ENCODE peak calls at places on chromosomes 11 and 22, in eight cellular contexts. E, V, K, L, M, R, I and X are unnamed samples.

GRCh38 chr11:6391548-6392134 is 1.4 kb downstream of the SMPD1 start:
- DNase-seq in V (no peak), L (no peak), E (no peak), M (no peak), R (no peak), I (no peak), K (no peak), X (no peak)

GRCh38 chr11:74837191-74837590 is 88.5 kb downstream of the RNF169 start:
- DNase-seq in R (no peak), E (no peak), I (no peak), M (no peak), V (no peak), K (no peak), L (no peak), X (no peak)

GRCh38 chr11:69797156-69797555 is 22.0 kb upstream of the FGF4 start:
- DNase-seq in I (no peak), L (no peak), R (no peak), M (no peak), E (no peak), K (peak; percentile 50), V (no peak), X (no peak)

GRCh38 chr11:83510530-83511449 is 224.6 kb upstream of the CCDC90B start:
- DNase-seq in V (no peak), K (no peak), L (no peak), E (no peak), I (no peak), M (no peak), R (no peak), X (no peak)

GRCh38 chr11:66278396-66279091 is 569 bp downstream of the CNIH2 start:
- DNase-seq in M (peak; percentile 69), K (peak; percentile 63), V (peak; percentile 42), I (no peak), E (no peak), R (no peak), L (no peak), X (no peak)

GRCh38 chr11:45666648-45667642 is 1.5 kb upstream of the CHST1 start:
- DNase-seq in L (peak; percentile 21), R (no peak), M (no peak), K (no peak), V (no peak), I (no peak), E (no peak), X (no peak)

GRCh38 chr11:66856496-66857233 is at the start of gene LRFN4:
- DNase-seq in K (peak; percentile 80), V (no peak), E (no peak), R (no peak), M (peak; percentile 37), L (peak; percentile 71), I (peak; percentile 61), X (no peak)

GRCh38 chr11:118634435-118635236 is 27.2 kb downstream of the PHLDB1 start:
- DNase-seq in M (peak; percentile 92), V (peak; percentile 94), E (peak; percentile 60), R (no peak), L (peak; percentile 94), K (no peak), I (peak; percentile 90), X (no peak)

GRCh38 chr22:20141186-20142077 is 9.4 kb downstream of the CCDC188 start:
- DNase-seq in R (no peak), E (no peak), M (no peak), K (no peak), V (no peak), I (no peak), L (no peak), X (no peak)

GRCh38 chr11:26551186-26551801 is 20.8 kb downstream of the MUC15 start:
- DNase-seq in R (no peak), V (no peak), M (no peak), L (no peak), K (no peak), E (no peak), I (no peak), X (no peak)

GRCh38 chr22:27752771-27753170 is 48.8 kb downstream of the MN1 start:
- DNase-seq in K (peak; percentile 12), L (peak; percentile 81), M (no peak), I (peak; percentile 29), R (no peak), V (peak; percentile 60), E (no peak), X (no peak)

GRCh38 chr11:35781342-35782171 is 119.0 kb downstream of the TRIM44 start:
- DNase-seq in I (no peak), L (no peak), R (no peak), K (peak; percentile 9), E (no peak), V (no peak), M (no peak), X (no peak)

GRCh38 chr22:44164031-44164430 is 16.7 kb upstream of the PARVG start:
- DNase-seq in M (no peak), I (no peak), V (no peak), L (no peak), R (no peak), E (no peak), K (no peak), X (no peak)

GRCh38 chr11:118679483-118679882 is at the start of gene TREH:
- DNase-seq in K (no peak), E (no peak), M (no peak), L (no peak), V (no peak), I (peak; percentile 81), R (no peak), X (no peak)

GRCh38 chr11:60504219-60504618 is 11.0 kb upstream of the MS4A13 start:
- DNase-seq in M (no peak), R (peak; percentile 32), E (no peak), K (no peak), L (no peak), V (no peak), I (no peak), X (no peak)

GRCh38 chr11:27910186-27910941 is 197.6 kb downstream of the KIF18A start:
- DNase-seq in K (peak; percentile 50), E (no peak), L (no peak), R (no peak), I (no peak), V (no peak), M (no peak), X (no peak)

GRCh38 chr22:42561856-42562255 is 8.1 kb downstream of the SERHL2 start:
- DNase-seq in K (no peak), V (no peak), R (no peak), E (no peak), L (no peak), M (no peak), I (no peak), X (no peak)

GRCh38 chr22:47788461-47788860 is 1026.0 kb downstream of the TBC1D22A start:
- DNase-seq in M (no peak), R (no peak), I (no peak), L (no peak), V (no peak), K (no peak), E (no peak), X (peak; percentile 66)

GRCh38 chr22:36506637-36507517 is at the start of gene FOXRED2:
- DNase-seq in R (no peak), V (peak; percentile 95), E (peak; percentile 85), I (peak; percentile 93), M (peak; percentile 90), K (peak; percentile 78), L (peak; percentile 95), X (peak; percentile 97)

DNA sequence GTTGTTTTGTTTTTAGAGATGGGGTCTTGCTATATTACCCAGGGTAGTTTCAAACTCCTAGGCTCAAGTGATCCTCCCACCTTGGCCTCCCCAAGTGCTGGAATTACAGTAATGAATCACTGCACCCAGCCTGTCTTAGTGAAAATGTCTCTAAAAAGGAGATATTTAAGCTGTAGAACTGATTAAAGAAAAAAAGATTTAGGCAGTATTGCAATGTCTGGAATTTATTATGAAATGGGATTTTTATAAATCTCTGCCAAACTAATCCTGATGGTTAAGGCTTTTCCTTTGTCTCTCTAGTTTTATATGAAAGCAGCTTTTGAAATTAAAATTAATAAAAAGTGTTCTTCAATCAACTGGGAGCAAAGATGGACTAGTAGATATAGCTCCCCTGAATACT is 2.1 kb downstream of the PLAAT3 start:
- DNase-seq in M (no peak), E (no peak), V (no peak), K (no peak), R (no peak), L (no peak), I (no peak), X (no peak)
- H3K4me3 ChIP-seq in M (no peak overlapping the region), E (peak overlapping the region; percentile 69), V (no peak overlapping the region), K (no peak overlapping the region), R (no peak overlapping the region), L (no peak overlapping the region), I (no peak overlapping the region), X (no peak overlapping the region)

GRCh38 chr11:128331317-128331716 is 256.0 kb downstream of the ETS1 start:
- DNase-seq in V (no peak), R (no peak), L (no peak), E (no peak), K (no peak), I (no peak), M (no peak), X (peak; percentile 4)

GRCh38 chr11:128327274-128327673 is 260.1 kb downstream of the ETS1 start:
- DNase-seq in R (no peak), K (no peak), M (no peak), V (no peak), I (no peak), E (no peak), L (no peak), X (no peak)

GRCh38 chr11:128326791-128327190 is 260.6 kb downstream of the ETS1 start:
- DNase-seq in V (no peak), I (no peak), R (no peak), E (no peak), M (no peak), K (no peak), L (no peak), X (no peak)

GRCh38 chr11:128328955-128329551 is 258.3 kb downstream of the ETS1 start:
- DNase-seq in K (no peak), I (no peak), R (no peak), V (no peak), L (no peak), E (no peak), M (no peak), X (no peak)

DNA sequence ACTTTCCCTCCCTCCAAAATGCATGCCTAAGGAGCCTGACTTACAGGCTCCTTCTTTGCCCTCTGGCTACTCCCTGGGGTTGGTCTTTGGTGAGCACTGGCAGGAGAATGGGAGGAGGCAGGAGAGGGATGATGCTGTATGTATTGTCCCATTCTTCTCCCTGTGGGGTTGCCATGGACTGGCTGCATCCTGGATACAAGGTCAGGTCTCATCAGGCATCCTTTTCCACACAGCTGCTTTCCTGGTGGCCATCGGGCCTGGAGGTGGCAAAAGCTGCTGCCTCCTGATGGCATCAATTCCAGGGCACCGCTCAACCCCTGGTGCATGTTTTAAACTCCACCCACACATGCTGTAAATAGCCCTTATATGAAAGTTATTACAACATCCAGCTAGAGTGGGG is 257.2 kb downstream of the ETS1 start:
- DNase-seq in I (no peak), R (no peak), V (no peak), K (no peak), M (no peak), E (no peak), L (no peak), X (peak; percentile 62)
- H3K4me1 ChIP-seq in I (no peaks in the 10 kb centered on the region), R (no peaks in the 10 kb centered on the region), V (no peaks in the 10 kb centered on the region), K (no peaks in the 10 kb centered on the region), M (no peaks in the 10 kb centered on the region), E (no peaks in the 10 kb centered on the region), L (no peaks in the 10 kb centered on the region), X (peaks cover under 1% of the 10 kb centered on the region)

GRCh38 chr22:46674367-46674781 is 54.2 kb downstream of the GRAMD4 start:
- DNase-seq in L (peak; percentile 83), I (peak; percentile 60), R (no peak), E (peak; percentile 50), M (no peak), V (no peak), K (no peak), X (no peak)
- TF ChIP-seq EP300 in L (no peak), I (no peak), R (no peak), E (no peak), M (no peak), V (no peak), K (no peak), X (no peak)

GRCh38 chr11:1547467-1548098 is 24.5 kb downstream of the DUSP8 start:
- DNase-seq in L (no peak), M (no peak), K (no peak), E (no peak), I (no peak), V (no peak), R (no peak), X (no peak)
- H3K4me3 ChIP-seq in L (no peak overlapping the region), M (no peak overlapping the region), K (peak overlapping the region; percentile 63), E (peak overlapping the region; percentile 45), I (peak overlapping the region; percentile 35), V (peak overlapping the region; percentile 16), R (no peak overlapping the region), X (peak overlapping the region; percentile 44)